ENCODE peak calls at places on chromosome 17, in six cellular contexts. K is effector memory CD4-positive, alpha-beta T cell; Z is aorta; I is HL-60; Q is CD8-positive, alpha-beta memory T cell; U is fibroblast of lung. F is an unnamed sample. For H3K27me3, the result is how much of the 10 kb centered on the place peaks cover.

GRCh38 chr17:78347453-78347852 is 12.4 kb downstream of the SOCS3 start:
- DNase-seq in K (no peak), Z (no peak), I (no peak), Q (no peak), U (no peak), F (no peak)

GRCh38 chr17:10177921-10178788 is 20.3 kb downstream of the GAS7 start:
- DNase-seq in K (no peak), Z (peak), I (no peak), Q (no peak), U (peak), F (peak)

GRCh38 chr17:70119961-70120360 is 44.9 kb downstream of the KCNJ16 start:
- DNase-seq in K (no peak), Z (no peak), I (peak), Q (no peak), U (peak), F (no peak)

GRCh38 chr17:36768355-36768754 is 167.0 kb downstream of the MRM1 start:
- DNase-seq in K (no peak), Z (no peak), I (no peak), Q (no peak), U (no peak), F (no peak)

GRCh38 chr17:2335726-2336214 is 487 bp downstream of the TSR1 start:
- DNase-seq in K (no peak), Z (no peak), I (peak), Q (no peak), U (peak), F (no peak)

GRCh38 chr17:15341385-15341849 is at the start of gene TEKT3:
- DNase-seq in K (no peak), Z (peak), I (no peak), Q (no peak), U (peak), F (peak)

GRCh38 chr17:55763856-55764255 is 13.0 kb downstream of the PCTP start:
- DNase-seq in K (no peak), Z (no peak), I (peak), Q (no peak), U (no peak), F (no peak)

GRCh38 chr17:76667786-76668453 is 24.4 kb upstream of the ST6GALNAC1 start:
- DNase-seq in K (no peak), Z (no peak), I (no peak), Q (no peak), U (no peak), F (no peak)

GRCh38 chr17:1995321-1996242 is 29.6 kb downstream of the RTN4RL1 start:
- DNase-seq in K (no peak), Z (no peak), I (no peak), Q (no peak), U (no peak), F (no peak)

GRCh38 chr17:36661047-36661666 is 59.8 kb downstream of the MRM1 start:
- DNase-seq in K (no peak), Z (no peak), I (no peak), Q (no peak), U (no peak), F (no peak)

GRCh38 chr17:70420876-70421445 is 251.6 kb downstream of the KCNJ2 start:
- DNase-seq in K (no peak), Z (no peak), I (no peak), Q (no peak), U (no peak), F (no peak)

GRCh38 chr17:6775871-6776405 is at the start of gene FBXO39:
- DNase-seq in K (no peak), Z (no peak), I (no peak), Q (no peak), U (no peak), F (no peak)

GRCh38 chr17:34736611-34737010 is 157.2 kb downstream of the TMEM132E start:
- DNase-seq in K (no peak), Z (no peak), I (no peak), Q (no peak), U (no peak), F (no peak)

GRCh38 chr17:42422958-42423712 is at the start of gene CAVIN1:
- DNase-seq in K (no peak), Z (peak), I (no peak), Q (no peak), U (peak), F (peak)

GRCh38 chr17:8532021-8532420 is 96.3 kb downstream of the NDEL1 start:
- DNase-seq in K (no peak), Z (no peak), I (no peak), Q (no peak), U (peak), F (peak)

GRCh38 chr17:82201498-82201910 is 11.1 kb downstream of the CCDC57 start:
- DNase-seq in K (no peak), Z (no peak), I (no peak), Q (no peak), U (no peak), F (no peak)

GRCh38 chr17:29347831-29348281 is 42.3 kb upstream of the TAOK1 start:
- DNase-seq in K (no peak), Z (no peak), I (peak), Q (no peak), U (peak), F (peak)

GRCh38 chr17:62625184-62625869 is 2.1 kb upstream of the MRC2 start:
- DNase-seq in K (no peak), Z (no peak), I (peak), Q (no peak), U (no peak), F (no peak)

GRCh38 chr17:29621751-29622194 is 939 bp downstream of the CORO6 start:
- DNase-seq in K (no peak), Z (no peak), I (no peak), Q (no peak), U (no peak), F (no peak)

GRCh38 chr17:31068291-31068690 is 26.5 kb upstream of the NF1 start:
- DNase-seq in K (no peak), Z (peak), I (peak), Q (peak), U (no peak), F (peak)

GRCh38 chr17:4533522-4534502 is 21.4 kb downstream of the MYBBP1A start:
- DNase-seq in K (no peak), Z (no peak), I (no peak), Q (no peak), U (no peak), F (no peak)

GRCh38 chr17:76122411-76123126 is 18.5 kb downstream of the FOXJ1 start:
- DNase-seq in K (no peak), Z (no peak), I (no peak), Q (no peak), U (no peak), F (no peak)

GRCh38 chr17:60154616-60155426 is 5.0 kb downstream of the CA4 start:
- DNase-seq in K (no peak), Z (peak), I (no peak), Q (no peak), U (peak), F (peak)

GRCh38 chr17:17778308-17779014 is 58.3 kb downstream of the SREBF1 start:
- DNase-seq in K (no peak), Z (peak), I (no peak), Q (no peak), U (peak), F (no peak)

GRCh38 chr17:17051791-17052461 is 9.7 kb downstream of the MPRIP start:
- DNase-seq in K (no peak), Z (no peak), I (peak), Q (no peak), U (no peak), F (no peak)

GRCh38 chr17:67689534-67690177 is 28.1 kb upstream of the NOL11 start:
- DNase-seq in K (peak), Z (no peak), I (peak), Q (peak), U (peak), F (peak)

GRCh38 chr17:42670199-42670924 is 6.4 kb downstream of the PLEKHH3 start:
- DNase-seq in K (peak), Z (no peak), I (peak), Q (peak), U (no peak), F (no peak)

GRCh38 chr17:18226284-18226945 is 980 bp downstream of the LLGL1 start:
- DNase-seq in K (no peak), Z (no peak), I (no peak), Q (no peak), U (peak), F (no peak)

GRCh38 chr17:20063665-20064648 is 54.8 kb downstream of the SPECC1 start:
- DNase-seq in K (no peak), Z (peak), I (peak), Q (no peak), U (peak), F (peak)

DNA sequence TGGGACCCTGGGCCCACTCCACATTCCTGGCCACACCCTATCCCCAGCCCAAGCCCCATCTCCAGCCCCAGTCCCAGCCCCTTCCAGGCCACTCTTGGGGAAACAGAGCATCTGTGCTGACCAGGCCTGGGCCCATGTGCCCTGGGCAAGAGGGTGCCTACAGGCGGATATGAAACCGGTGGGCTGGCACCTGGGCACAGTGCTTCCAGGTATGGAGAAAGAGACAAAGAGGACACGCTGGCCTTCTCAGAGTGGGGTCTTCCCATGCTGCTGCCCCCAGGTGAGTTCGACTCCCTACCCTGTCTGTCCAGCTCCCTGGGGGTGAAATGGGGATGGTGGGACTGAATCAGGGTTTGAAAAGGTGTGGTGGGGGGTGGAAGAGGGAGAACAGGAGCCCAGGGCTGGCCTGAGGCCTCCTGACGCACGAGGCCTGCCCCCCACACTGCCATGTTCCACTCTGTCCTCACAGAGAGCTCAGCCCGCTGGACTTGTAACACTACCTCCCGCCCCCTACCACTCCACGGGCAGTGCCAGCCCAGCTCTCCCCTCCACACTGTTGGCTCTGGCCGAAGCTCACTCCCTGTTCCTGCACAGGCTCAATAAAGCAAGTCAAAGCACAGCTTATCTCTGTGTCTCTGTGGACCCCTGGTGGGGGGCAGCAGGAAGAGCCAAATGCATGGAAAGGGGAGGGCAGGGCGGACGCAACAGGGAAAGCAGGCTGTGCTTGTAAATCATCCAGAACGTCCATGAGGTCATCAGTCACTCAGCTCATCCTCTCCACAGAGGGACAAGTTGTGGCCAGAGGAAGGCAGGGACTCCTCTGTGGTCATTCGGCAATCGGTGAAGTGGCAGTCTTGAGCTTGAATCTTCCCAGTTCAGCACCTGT is 71.1 kb upstream of the TMEM97 start:
- DNase-seq in K (no peak), Z (peak), I (no peak), Q (no peak), U (no peak), F (no peak)
- H3K27me3 ChIP-seq in K (under half), Z (under half), I (under half), Q (under half), U (under half), F (under half)

GRCh38 chr17:46264456-46265198 is 30.3 kb upstream of the LRRC37A start:
- DNase-seq in K (peak), Z (no peak), I (peak), Q (peak), U (peak), F (peak)
- H3K27me3 ChIP-seq in K (under half), Z (under half), I (under half), Q (under half), U (under half), F (under half)

GRCh38 chr17:74176546-74177001 is 26.9 kb upstream of the RPL38 start:
- DNase-seq in K (no peak), Z (peak), I (peak), Q (peak), U (peak), F (peak)
- H3K27me3 ChIP-seq in K (under half), Z (under half), I (under half), Q (under half), U (under half), F (under half)

GRCh38 chr17:80479246-80479566 is 2.8 kb upstream of the NPTX1 start:
- DNase-seq in K (no peak), Z (no peak), I (no peak), Q (no peak), U (no peak), F (no peak)

GRCh38 chr17:80476877-80477646 is 655 bp upstream of the NPTX1 start:
- DNase-seq in K (no peak), Z (no peak), I (no peak), Q (no peak), U (no peak), F (no peak)

GRCh38 chr17:80480248-80480647 is 3.8 kb upstream of the NPTX1 start:
- DNase-seq in K (no peak), Z (no peak), I (no peak), Q (no peak), U (no peak), F (no peak)

GRCh38 chr17:80477647-80478478 is 1.5 kb upstream of the NPTX1 start:
- DNase-seq in K (no peak), Z (no peak), I (peak), Q (no peak), U (peak), F (peak)

DNA sequence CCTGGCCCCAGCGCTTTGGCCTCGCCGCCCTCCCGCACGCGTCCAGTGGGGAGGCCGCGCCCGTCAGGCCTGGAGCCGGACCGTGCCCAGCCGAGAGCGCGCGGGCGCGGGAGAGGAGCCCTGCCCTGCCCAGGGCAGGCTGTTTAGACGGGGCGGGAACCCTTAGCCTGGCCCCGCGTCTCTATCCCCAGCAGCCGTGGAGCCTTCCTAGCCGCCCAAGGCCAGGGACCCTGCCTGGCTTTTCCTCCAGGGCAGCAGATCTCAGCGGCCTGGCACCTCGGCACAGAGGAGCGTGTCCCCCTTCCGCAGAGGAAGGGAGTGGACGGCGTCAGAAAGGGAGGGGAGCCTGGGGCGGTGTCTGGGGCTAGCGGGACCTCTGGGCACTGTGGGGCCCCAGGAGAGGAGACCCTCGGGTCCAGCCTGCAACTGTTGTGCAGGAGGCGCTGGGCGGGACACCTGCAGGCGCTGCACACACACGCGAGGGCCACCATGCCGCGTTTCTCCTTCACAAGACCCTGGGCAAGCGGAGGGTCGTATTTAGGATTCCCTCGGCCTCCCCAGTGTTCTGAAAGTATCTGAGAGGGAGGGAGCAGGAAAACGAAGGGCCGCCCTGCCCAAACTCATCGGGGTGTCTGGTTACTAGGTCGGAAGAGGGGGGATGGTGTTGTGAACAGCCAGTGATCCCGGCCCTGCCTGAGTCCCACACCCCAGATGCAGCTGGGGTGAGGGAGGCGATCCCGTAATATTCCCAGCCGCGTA is 2.3 kb upstream of the NPTX1 start:
- DNase-seq in K (no peak), Z (no peak), I (no peak), Q (no peak), U (no peak), F (no peak)
- H3K27me3 ChIP-seq in K (half or more), Z (under half), I (half or more), Q (under half), U (under half), F (under half)

GRCh38 chr17:73138541-73139138 is 26.2 kb upstream of the SSTR2 start:
- DNase-seq in K (no peak), Z (no peak), I (no peak), Q (no peak), U (no peak), F (no peak)

GRCh38 chr17:73139296-73139695 is 25.5 kb upstream of the SSTR2 start:
- DNase-seq in K (no peak), Z (no peak), I (no peak), Q (no peak), U (no peak), F (no peak)

GRCh38 chr17:73141411-73141810 is 23.4 kb upstream of the SSTR2 start:
- DNase-seq in K (no peak), Z (no peak), I (peak), Q (no peak), U (no peak), F (no peak)

GRCh38 chr17:73142763-73143395 is 21.9 kb upstream of the SSTR2 start:
- DNase-seq in K (no peak), Z (peak), I (peak), Q (no peak), U (peak), F (peak)

DNA sequence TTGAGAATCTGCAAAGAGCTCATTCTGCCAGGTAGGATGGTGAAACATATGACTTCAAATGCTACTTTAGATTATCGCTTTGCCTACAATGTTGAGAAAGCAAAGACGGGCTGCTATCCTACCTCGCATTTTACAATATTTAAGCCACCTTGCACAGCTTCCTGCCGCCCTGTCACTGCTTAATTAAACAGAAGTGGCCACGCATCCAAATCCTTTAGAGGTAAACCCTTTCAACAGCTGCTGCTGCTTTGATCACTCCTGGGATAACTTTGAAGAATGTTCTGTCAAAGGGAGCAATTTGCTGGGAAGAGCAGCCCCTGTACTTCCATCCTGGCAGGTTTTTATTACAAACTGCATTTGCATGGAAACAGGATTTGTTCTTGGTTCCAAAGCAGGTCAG is 24.3 kb upstream of the SSTR2 start:
- DNase-seq in K (no peak), Z (no peak), I (peak), Q (no peak), U (no peak), F (no peak)
- H3K27me3 ChIP-seq in K (under half), Z (under half), I (under half), Q (under half), U (under half), F (under half)

DNA sequence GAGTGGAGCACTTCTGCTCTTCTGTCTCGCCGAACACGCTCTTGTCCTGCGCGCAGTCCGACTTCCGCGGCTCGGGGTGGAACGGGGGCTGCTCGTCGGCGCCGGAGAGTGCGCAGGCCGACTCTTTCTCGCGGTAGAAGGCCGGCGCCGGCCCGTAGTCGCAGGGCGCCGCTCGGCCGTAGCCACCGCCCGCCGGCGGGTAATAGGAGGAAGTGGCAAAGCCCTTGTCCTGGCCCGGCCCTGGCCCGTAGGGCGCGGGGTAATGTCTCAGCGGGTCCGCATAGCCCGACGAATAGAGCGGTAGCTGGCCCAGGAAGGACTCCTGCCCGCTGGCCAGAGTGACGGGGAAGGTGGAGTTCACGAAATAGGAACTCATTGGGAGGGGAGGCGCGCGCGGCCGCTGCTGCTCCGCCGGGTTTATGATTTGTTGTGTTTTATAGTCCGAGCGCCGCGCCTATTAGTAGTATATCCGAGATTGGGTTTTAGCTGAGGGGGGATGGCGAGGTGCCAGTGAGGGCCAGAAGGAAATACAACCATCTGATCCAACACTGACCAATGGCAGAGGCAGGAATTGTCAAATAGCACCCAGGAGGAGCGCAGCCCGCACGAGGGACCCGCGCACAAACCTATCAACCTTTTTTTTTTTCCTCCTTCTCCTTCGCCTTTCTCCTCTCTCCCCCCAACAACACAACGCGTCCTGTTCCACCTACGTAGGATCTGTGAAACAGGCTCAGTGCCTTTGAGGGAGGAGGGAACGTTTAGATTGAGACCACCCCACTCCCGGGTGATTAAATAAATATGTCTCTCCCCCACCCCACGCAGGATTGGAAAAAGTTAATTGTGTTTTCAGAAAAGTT is 4.4 kb upstream of the HOXB5 start:
- DNase-seq in K (no peak), Z (peak), I (peak), Q (no peak), U (peak), F (no peak)
- H3K27me3 ChIP-seq in K (half or more), Z (under half), I (half or more), Q (half or more), U (under half), F (half or more)

GRCh38 chr17:52158450-52159042 is at the start of gene CA10:
- DNase-seq in K (no peak), Z (no peak), I (no peak), Q (no peak), U (no peak), F (no peak)
- H3K27me3 ChIP-seq in K (under half), Z (under half), I (under half), Q (under half), U (under half), F (under half)

GRCh38 chr17:79664925-79665738 is 54.3 kb upstream of the RBFOX3 start:
- DNase-seq in K (no peak), Z (no peak), I (no peak), Q (no peak), U (no peak), F (no peak)

GRCh38 chr17:79667121-79667715 is 56.4 kb upstream of the RBFOX3 start:
- DNase-seq in K (no peak), Z (no peak), I (no peak), Q (no peak), U (no peak), F (no peak)

GRCh38 chr17:79668344-79669250 is 57.7 kb upstream of the RBFOX3 start:
- DNase-seq in K (no peak), Z (no peak), I (no peak), Q (no peak), U (no peak), F (no peak)

GRCh38 chr17:79667746-79668145 is 56.9 kb upstream of the RBFOX3 start:
- DNase-seq in K (no peak), Z (no peak), I (no peak), Q (no peak), U (no peak), F (no peak)

GRCh38 chr17:79666111-79666510 is 55.3 kb upstream of the RBFOX3 start:
- DNase-seq in K (no peak), Z (no peak), I (no peak), Q (no peak), U (no peak), F (no peak)
- H3K27me3 ChIP-seq in K (under half), Z (under half), I (under half), Q (under half), U (under half), F (under half)

F was measured in brain microvascular endothelial cell.